ENCODE peak calls at places on chromosomes 13 and 19, in nine cellular contexts. D is stimulated activated CD8-positive, alpha-beta memory T cell treated with anti-CD3 and anti-CD28 coated beads, Interleukin-2, amount 100 ng/mL, for 1 hour; O is occipital lobe; Z is tibial artery; C is AG08395; I is frontal cortex; J is RWPE1; N is right cardiac atrium; X is CD8-positive, alpha-beta T cell. A is an unnamed sample.

GRCh38 chr13:51618626-51619025 is 34.4 kb downstream of the WDFY2 start:
- DNase-seq in Z (no peak), D (no peak), O (peak), X (no peak), C (no peak), I (peak), N (no peak), J (no peak), A (no peak)

GRCh38 chr13:44108345-44108858 is 228.7 kb downstream of the LACC1 start:
- DNase-seq in O (no peak), I (no peak), Z (no peak), C (no peak), N (peak), J (no peak), D (no peak), X (no peak), A (no peak)

GRCh38 chr13:51729853-51730553 is 74.0 kb downstream of the DHRS12 start:
- DNase-seq in O (no peak), I (no peak), Z (peak), D (no peak), C (peak), X (no peak), N (peak), J (peak), A (peak)

GRCh38 chr19:55156202-55157063 is 1.1 kb downstream of the TNNI3 start:
- DNase-seq in N (peak), X (peak), C (peak), D (peak), O (no peak), Z (no peak), J (peak), I (peak), A (peak)

GRCh38 chr19:31519216-31519615 is 170.0 kb upstream of the TSHZ3 start:
- DNase-seq in O (no peak), Z (no peak), N (no peak), I (no peak), D (no peak), J (no peak), C (no peak), X (no peak), A (no peak)

GRCh38 chr13:106296723-106297122 is 238.7 kb downstream of the EFNB2 start:
- DNase-seq in Z (no peak), N (no peak), D (no peak), I (no peak), O (no peak), J (no peak), X (no peak), C (no peak), A (no peak)

GRCh38 chr19:2014731-2015610 is 543 bp downstream of the BTBD2 start:
- DNase-seq in C (no peak), D (no peak), N (no peak), X (peak), Z (peak), O (no peak), I (no peak), J (peak), A (peak)

GRCh38 chr13:47932953-47933687 is 68.0 kb downstream of the SUCLA2 start:
- DNase-seq in J (no peak), Z (no peak), I (no peak), O (no peak), X (no peak), N (no peak), C (no peak), D (no peak), A (no peak)

GRCh38 chr13:48976677-48977625 is 1.2 kb downstream of the FNDC3A start:
- DNase-seq in X (no peak), J (no peak), I (no peak), D (no peak), O (peak), C (no peak), Z (no peak), N (no peak), A (no peak)

GRCh38 chr19:35986111-35986510 is 8.9 kb upstream of the SDHAF1 start:
- DNase-seq in N (no peak), X (no peak), Z (no peak), J (no peak), O (no peak), I (no peak), D (no peak), C (no peak), A (no peak)

GRCh38 chr13:66888698-66889097 is 341.4 kb downstream of the PCDH9 start:
- DNase-seq in I (no peak), D (no peak), X (no peak), Z (no peak), N (no peak), C (no peak), O (no peak), J (no peak), A (no peak)

A was measured in GM03348.